ENCODE peak calls at places on chromosome 17, in seven cellular contexts. N is K562, T is HCT116, Y is GM12878, K is H1, D is SK-N-SH, U is HepG2. Z is an unnamed sample.

GRCh38 chr17:43025290-43025657 is 243 bp downstream of the RND2 start:
- DNase-seq in Y (no peak), N (no peak), K (no peak), U (no peak), D (no peak), T (no peak), Z (no peak)

GRCh38 chr17:55722016-55722706 is 503 bp downstream of the TMEM100 start:
- DNase-seq in Y (no peak), T (no peak), N (no peak), D (no peak), K (no peak), U (no peak), Z (no peak)

GRCh38 chr17:69213059-69213813 is 15.4 kb downstream of the ABCA10 start:
- DNase-seq in Y (no peak), U (no peak), K (peak; percentile 48), T (no peak), D (no peak), N (no peak), Z (no peak)

GRCh38 chr17:81608082-81608481 is 28.8 kb downstream of the NPLOC4 start:
- DNase-seq in U (no peak), K (no peak), N (no peak), T (no peak), Y (no peak), D (no peak), Z (no peak)

GRCh38 chr17:81434079-81434478 is 38.8 kb downstream of the BAHCC1 start:
- DNase-seq in D (no peak), U (no peak), N (no peak), K (no peak), Y (no peak), T (no peak), Z (no peak)

GRCh38 chr17:44916781-44917241 is 1.5 kb upstream of the GFAP start:
- DNase-seq in N (no peak), T (no peak), D (peak; percentile 45), U (no peak), Y (no peak), K (no peak), Z (no peak)

GRCh38 chr17:65565559-65565958 is 4.1 kb upstream of the AXIN2 start:
- DNase-seq in D (no peak), K (no peak), Y (no peak), N (no peak), T (no peak), U (no peak), Z (no peak)

GRCh38 chr17:66949501-66949900 is 15.0 kb upstream of the CACNG4 start:
- DNase-seq in T (no peak), D (no peak), U (no peak), N (no peak), Y (no peak), K (no peak), Z (no peak)

GRCh38 chr17:1454541-1454940 is 1.5 kb downstream of the CRK start:
- DNase-seq in K (no peak), Y (no peak), U (no peak), T (no peak), D (no peak), N (no peak), Z (no peak)

GRCh38 chr17:83180996-83181481 is 101.6 kb downstream of the METRNL start:
- DNase-seq in K (peak; percentile 40), Y (no peak), D (peak; percentile 81), N (no peak), U (no peak), T (no peak), Z (peak; percentile 57)

GRCh38 chr17:40111221-40112128 is 10.3 kb upstream of the MSL1 start:
- DNase-seq in D (peak; percentile 87), Y (no peak), U (peak; percentile 95), T (peak; percentile 81), N (peak; percentile 97), K (peak; percentile 86), Z (peak; percentile 94)

GRCh38 chr17:34580685-34581445 is 1.5 kb downstream of the TMEM132E start:
- DNase-seq in N (peak; percentile 6), U (no peak), K (peak; percentile 69), Y (no peak), D (peak; percentile 78), T (no peak), Z (no peak)

GRCh38 chr17:17849147-17849820 is 12.5 kb upstream of the SREBF1 start:
- DNase-seq in T (no peak), K (no peak), N (peak; percentile 74), D (no peak), U (peak; percentile 66), Y (peak; percentile 55), Z (no peak)

GRCh38 chr17:57091186-57091618 is 6.2 kb downstream of the AKAP1 start:
- DNase-seq in Y (no peak), D (no peak), K (no peak), T (no peak), U (no peak), N (no peak), Z (no peak)

GRCh38 chr17:4588862-4589625 is 4.7 kb downstream of the SMTNL2 start:
- DNase-seq in Y (no peak), D (no peak), U (no peak), K (no peak), T (no peak), N (no peak), Z (no peak)

DNA sequence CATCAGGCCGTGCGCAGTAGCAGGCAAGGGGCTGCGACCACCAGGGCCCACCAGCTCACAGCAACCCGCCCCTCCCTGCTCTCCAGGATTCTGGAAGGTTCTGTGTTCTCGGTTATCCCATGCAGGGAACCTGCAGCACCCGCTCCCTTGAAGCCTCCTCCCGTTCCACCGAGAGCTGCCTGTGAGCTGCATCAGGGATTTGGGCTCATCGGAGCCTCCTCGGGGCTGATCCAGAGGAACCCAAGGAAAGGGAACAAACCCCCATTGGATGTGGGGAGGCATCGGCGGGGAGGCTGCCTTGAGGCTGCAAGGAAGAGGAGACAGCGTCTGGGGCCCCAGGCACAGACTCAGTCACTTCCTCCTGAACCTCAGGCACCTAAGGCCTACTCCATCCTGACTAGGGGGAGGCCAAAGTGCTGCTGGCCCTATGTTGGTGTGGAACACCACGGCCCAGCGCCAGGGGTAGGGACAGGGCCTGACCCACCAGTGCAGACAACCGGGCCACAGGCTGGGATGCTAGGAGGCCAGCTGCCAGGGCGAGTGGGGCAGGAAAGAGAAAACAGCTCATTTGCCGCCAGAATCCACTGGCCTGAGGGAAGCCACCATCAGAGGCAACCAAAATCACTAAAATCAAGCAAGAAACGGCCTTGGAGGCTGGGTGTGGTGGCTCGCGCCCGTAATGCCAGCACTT is 14.4 kb upstream of the LGALS3BP start:
- DNase-seq in D (peak; percentile 38), T (no peak), Y (no peak), N (no peak), K (no peak), U (no peak), Z (no peak)
- TF ChIP-seq JUND in D (no peak), T (no peak), Y (no peak), N (no peak), K (no peak), U (no peak), Z (no peak)

GRCh38 chr17:41648411-41649195 is 24.2 kb upstream of the KRT17 start:
- DNase-seq in K (peak; percentile 96), Y (no peak), D (peak; percentile 94), U (peak; percentile 75), N (peak; percentile 86), T (peak; percentile 77), Z (peak; percentile 87)

GRCh38 chr17:41647038-41647813 is 22.9 kb upstream of the KRT17 start:
- DNase-seq in T (no peak), K (no peak), Y (no peak), N (no peak), U (no peak), D (no peak), Z (no peak)

GRCh38 chr17:41642252-41643156 is 18.1 kb upstream of the KRT17 start:
- DNase-seq in T (no peak), D (no peak), N (no peak), K (no peak), Y (no peak), U (no peak), Z (no peak)

GRCh38 chr17:41647940-41648410 is 23.6 kb upstream of the KRT17 start:
- DNase-seq in D (peak; percentile 90), N (peak; percentile 88), T (peak; percentile 54), Y (no peak), U (peak; percentile 69), K (peak; percentile 100), Z (peak; percentile 87)

DNA sequence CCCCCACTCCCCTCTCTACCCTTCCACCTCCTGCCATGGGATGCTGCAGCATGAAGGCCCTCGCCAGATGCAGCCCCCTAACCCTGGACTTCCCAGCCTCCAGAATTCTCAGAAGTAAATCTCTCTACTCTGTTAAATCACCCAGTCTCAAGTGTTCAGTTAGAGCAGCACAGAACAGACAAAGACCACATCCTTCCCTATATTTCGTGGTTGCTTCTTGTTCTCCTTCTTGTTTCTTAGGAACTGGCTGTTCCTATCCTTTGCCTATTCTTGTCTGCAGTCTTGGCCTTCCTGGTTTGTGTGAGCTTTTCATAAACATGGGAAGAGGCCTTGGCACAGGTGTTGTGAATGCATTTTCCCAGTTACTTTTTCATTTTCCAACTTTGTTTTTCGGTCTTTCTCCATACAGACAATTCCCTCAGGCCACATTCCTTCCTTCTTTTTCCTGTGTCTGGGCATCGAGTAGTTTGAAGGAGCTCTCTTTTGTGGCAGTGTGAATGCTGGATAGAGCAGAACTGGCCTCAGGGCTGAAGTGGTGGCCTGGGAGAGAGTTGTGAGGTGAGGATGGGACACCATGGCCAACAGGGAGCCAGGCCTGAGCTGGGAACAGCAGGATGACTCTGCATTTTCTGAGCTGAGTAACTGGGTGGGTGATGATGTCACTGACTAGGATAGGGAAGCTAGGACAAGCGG is 21.1 kb upstream of the KRT17 start:
- DNase-seq in K (no peak), U (peak; percentile 67), D (no peak), T (no peak), Y (no peak), N (peak; percentile 79), Z (peak; percentile 65)
- TF ChIP-seq JUND in K (no peak), U (no peak), D (no peak), T (no peak), Y (no peak), N (peak; percentile 94), Z (no peak)

DNA sequence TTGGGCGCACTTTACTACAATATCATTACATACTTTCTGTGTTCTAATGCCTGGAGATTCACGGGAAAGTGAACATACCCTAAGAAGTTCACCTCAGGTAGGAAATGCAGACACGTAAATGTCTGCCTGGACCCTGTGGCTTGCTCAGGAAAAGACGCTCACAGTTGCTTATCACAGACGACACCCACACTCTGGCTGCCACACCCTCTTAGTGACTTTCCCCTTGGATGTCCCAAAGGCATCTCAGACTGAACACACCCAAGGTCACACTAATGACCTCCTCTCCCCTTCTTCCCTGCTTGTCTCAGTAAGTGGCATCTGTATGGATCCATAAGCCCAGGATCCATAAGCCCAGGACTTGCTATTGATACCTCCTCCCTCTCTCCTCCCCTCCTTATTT is 32.6 kb downstream of the CDRT15 start:
- DNase-seq in U (no peak), D (no peak), Y (no peak), N (peak; percentile 59), T (no peak), K (no peak), Z (no peak)
- TF ChIP-seq JUND in U (no peak), D (no peak), Y (no peak), N (no peak), T (no peak), K (no peak), Z (no peak)

DNA sequence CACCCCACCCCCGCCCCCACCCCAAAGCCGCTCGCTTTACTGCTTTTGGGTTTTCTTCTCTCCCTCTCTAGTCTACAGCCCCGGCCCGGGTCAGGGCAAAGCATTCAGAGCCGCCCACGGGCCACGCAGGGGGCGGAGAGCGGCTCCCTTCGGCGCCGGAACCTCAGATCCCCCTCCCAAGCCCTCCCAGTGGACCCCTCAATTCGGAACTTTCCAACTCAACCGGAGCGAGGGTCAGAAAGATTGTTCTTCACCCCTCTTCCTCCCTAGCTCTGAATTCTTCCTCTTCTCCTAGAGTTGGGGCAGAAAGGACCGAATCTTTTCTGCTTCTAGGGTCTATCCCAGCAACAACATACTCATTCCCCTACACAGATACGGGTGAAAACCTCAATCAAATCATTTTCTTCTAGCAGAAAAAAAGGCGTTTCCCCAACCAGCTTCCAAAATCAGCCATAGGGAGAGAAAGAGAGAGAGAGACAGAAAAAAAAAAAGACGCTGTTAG is 1.0 kb downstream of the HOXB2 start:
- DNase-seq in U (no peak), D (no peak), N (no peak), Y (no peak), T (no peak), K (no peak), Z (no peak)
- TF ChIP-seq JUND in U (no peak), D (no peak), N (no peak), Y (no peak), T (no peak), K (no peak), Z (no peak)